ENCODE peak calls at places on chromosomes 12 and 14, in eight cellular contexts. K is AG09319; G is stimulated activated CD4-positive, alpha-beta T cell treated with anti-CD3 and anti-CD28 coated beads, Interleukin-4, amount 100 ng/mL, for 4 hours; O is RCC 7860; C is H54; V is IMR-90; D is RWPE1; T is HCEC 1CT. I is an unnamed sample.

GRCh38 chr14:93716410-93717221 is 71.7 kb downstream of the PRIMA1 start:
- DNase-seq in G (no peak), V (no peak), T (no peak), C (no peak), K (no peak), O (no peak), D (no peak), I (no peak)

GRCh38 chr12:57898308-57898970 is 42.9 kb upstream of the ATP23 start:
- DNase-seq in C (no peak), V (peak), T (no peak), K (no peak), O (no peak), G (no peak), D (no peak), I (no peak)

GRCh38 chr12:16198884-16199283 is 78.6 kb downstream of the SLC15A5 start:
- DNase-seq in O (no peak), K (no peak), C (no peak), D (no peak), G (no peak), T (no peak), V (no peak), I (no peak)

GRCh38 chr14:64082837-64083236 is 211.3 kb downstream of the ESR2 start:
- DNase-seq in K (no peak), T (peak), G (no peak), C (no peak), D (no peak), V (no peak), O (no peak), I (no peak)

GRCh38 chr14:32694795-32695449 is 243.8 kb upstream of the NPAS3 start:
- DNase-seq in T (no peak), V (no peak), D (no peak), G (no peak), K (no peak), C (no peak), O (peak), I (no peak)

GRCh38 chr14:64870160-64870559 is 9.5 kb downstream of the SPTB start:
- DNase-seq in D (no peak), G (no peak), C (no peak), O (no peak), K (no peak), T (no peak), V (no peak), I (no peak)

GRCh38 chr12:112837629-112838191 is 46.2 kb downstream of the RPH3A start:
- DNase-seq in V (peak), O (peak), G (no peak), K (no peak), D (peak), C (peak), T (peak), I (no peak)

GRCh38 chr12:62158416-62159360 is 101.5 kb upstream of the USP15 start:
- DNase-seq in V (no peak), D (no peak), G (no peak), C (no peak), O (no peak), T (no peak), K (no peak), I (no peak)

GRCh38 chr12:29707846-29708245 is 75.9 kb downstream of the TMTC1 start:
- DNase-seq in V (no peak), D (no peak), K (no peak), O (no peak), G (no peak), T (no peak), C (no peak), I (no peak)

GRCh38 chr12:93164103-93164880 is 213.4 kb upstream of the NUDT4 start:
- DNase-seq in O (no peak), V (peak), G (no peak), D (no peak), C (no peak), T (peak), K (no peak), I (no peak)

GRCh38 chr14:103020271-103020910 is 37.0 kb downstream of the CDC42BPB start:
- DNase-seq in G (no peak), O (no peak), C (no peak), V (no peak), D (no peak), T (no peak), K (no peak), I (no peak)

I was measured in activated B cell treated with CpG ODN at 0.5 μM for 24 hours.